ENCODE peak calls at places on chromosomes 4 and X, in five cellular contexts. O is IMR-90; W is activated CD8-positive, alpha-beta T cell treated with anti-CD3 and anti-CD28 coated beads, Interleukin-2, amount 10 ng/mL, durations not matched to agents 7 days and 5 days; T is NCI-H2171 treated with DMSO at 0.1 percent for 48 hours; M is endothelial cell. Y is an unnamed sample.

GRCh38 chrX:151902813-151903591 is 9.7 kb upstream of the MAGEA4 start:
- DNase-seq in W (no peak), O (peak; percentile 66), T (no peak), M (peak; percentile 4), Y (peak; percentile 92)

GRCh38 chr4:164847967-164848649 is 28.9 kb upstream of the APELA start:
- DNase-seq in M (no peak), T (no peak), W (no peak), O (no peak), Y (no peak)

GRCh38 chr4:106875340-106875739 is 160.8 kb downstream of the DKK2 start:
- DNase-seq in T (no peak), O (no peak), W (no peak), M (no peak), Y (no peak)

GRCh38 chrX:63275127-63275526 is 76.0 kb downstream of the SPIN4 start:
- DNase-seq in T (no peak), O (peak; percentile 10), M (peak; percentile 51), W (peak; percentile 32), Y (peak; percentile 25)

GRCh38 chr4:26590639-26591038 is 6.8 kb downstream of the TBC1D19 start:
- DNase-seq in O (peak; percentile 46), W (no peak), M (no peak), T (no peak), Y (peak; percentile 30)

GRCh38 chr4:77599378-77599777 is 6.2 kb upstream of the CXCL13 start:
- DNase-seq in W (no peak), M (peak; percentile 43), T (no peak), O (peak; percentile 41), Y (peak; percentile 66)

GRCh38 chrX:134371133-134371532 is 88.8 kb upstream of the HPRT1 start:
- DNase-seq in M (no peak), O (no peak), W (no peak), T (no peak), Y (no peak)

GRCh38 chr4:7805533-7806079 is 134.1 kb downstream of the AFAP1 start:
- DNase-seq in O (peak; percentile 95), T (peak; percentile 21), W (no peak), M (no peak), Y (peak; percentile 77)

GRCh38 chr4:143986173-143986572 is 33.0 kb downstream of the GYPB start:
- DNase-seq in M (peak; percentile 4), W (no peak), T (no peak), O (no peak), Y (no peak)

GRCh38 chrX:29617276-29617675 is 598.1 kb upstream of the MAGEB2 start:
- DNase-seq in O (peak; percentile 69), W (no peak), T (no peak), M (no peak), Y (peak; percentile 73)

GRCh38 chr4:111228874-111229273 is 606.0 kb upstream of the PITX2 start:
- DNase-seq in W (no peak), O (peak; percentile 75), M (no peak), T (no peak), Y (peak; percentile 37)

GRCh38 chr4:124710253-124710849 is 2.2 kb downstream of the ANKRD50 start:
- DNase-seq in M (no peak), T (no peak), O (peak; percentile 34), W (no peak), Y (no peak)

Y was measured in fibroblast of mammary gland.